ENCODE peak calls at places on chromosomes 5 and 9, in five cellular contexts. C, Z, N, K and B are unnamed samples.

GRCh38 chr5:143248822-143249579 is 154.5 kb downstream of the NR3C1 start:
- DNase-seq in N (peak), K (no peak), C (no peak), Z (peak), B (no peak)

GRCh38 chr9:106897223-106897622 is 34.3 kb downstream of the ZNF462 start:
- DNase-seq in K (no peak), N (no peak), C (no peak), Z (peak), B (no peak)

GRCh38 chr9:137827908-137828526 is 49.6 kb upstream of the CACNA1B start:
- DNase-seq in N (no peak), K (no peak), Z (no peak), C (no peak), B (no peak)

GRCh38 chr5:2550479-2550878 is 201.0 kb downstream of the IRX2 start:
- DNase-seq in C (no peak), Z (no peak), N (no peak), K (no peak), B (no peak)

GRCh38 chr5:140311011-140311467 is 8.1 kb upstream of the PFDN1 start:
- DNase-seq in K (no peak), Z (peak), C (no peak), N (peak), B (no peak)

GRCh38 chr5:137207023-137207760 is 291.9 kb downstream of the SPOCK1 start:
- DNase-seq in N (no peak), C (no peak), K (peak), Z (no peak), B (no peak)

GRCh38 chr5:136080483-136081180 is 51.8 kb downstream of the TGFBI start:
- DNase-seq in Z (peak), C (peak), N (peak), K (no peak), B (peak)

GRCh38 chr9:108640211-108640610 is 215.6 kb downstream of the ACTL7B start:
- DNase-seq in Z (no peak), C (no peak), K (no peak), N (no peak), B (no peak)

GRCh38 chr9:88312070-88312469 is 76.2 kb upstream of the SPIN1 start:
- DNase-seq in C (no peak), K (no peak), N (no peak), Z (no peak), B (no peak)

GRCh38 chr9:5578018-5578697 is 50.7 kb upstream of the RIC1 start:
- DNase-seq in N (no peak), C (no peak), Z (no peak), K (no peak), B (no peak)

GRCh38 chr9:125538092-125538473 is 168.9 kb downstream of the MAPKAP1 start:
- DNase-seq in K (no peak), C (no peak), Z (peak), N (peak), B (no peak)

GRCh38 chr9:95089257-95089873 is 228.1 kb downstream of the FANCC start:
- DNase-seq in N (no peak), K (no peak), C (no peak), Z (no peak), B (no peak)

GRCh38 chr9:81686614-81687520 is 2.5 kb downstream of the TLE1 start:
- DNase-seq in C (no peak), Z (peak), K (peak), N (peak), B (no peak)

GRCh38 chr9:5909999-5910398 is 19.3 kb downstream of the MLANA start:
- DNase-seq in N (no peak), C (no peak), K (no peak), Z (no peak), B (no peak)

GRCh38 chr9:133237271-133237731 is 28.3 kb upstream of the OBP2B start:
- DNase-seq in Z (peak), C (no peak), N (no peak), K (no peak), B (no peak)

GRCh38 chr5:16654647-16655334 is 38.0 kb upstream of the RETREG1 start:
- DNase-seq in N (no peak), K (no peak), C (no peak), Z (no peak), B (no peak)

GRCh38 chr9:130268521-130269131 is 3.1 kb downstream of the HMCN2 start:
- DNase-seq in Z (no peak), N (no peak), K (peak), C (no peak), B (no peak)

GRCh38 chr5:110169461-110169860 is 479.7 kb downstream of the MAN2A1 start:
- DNase-seq in Z (no peak), K (no peak), N (no peak), C (no peak), B (no peak)

GRCh38 chr9:127742435-127743088 is 7.5 kb upstream of the TOR2A start:
- DNase-seq in C (no peak), N (peak), K (peak), Z (no peak), B (no peak)

GRCh38 chr5:170439246-170439943 is 50.2 kb upstream of the KCNMB1 start:
- DNase-seq in K (no peak), C (no peak), N (no peak), Z (no peak), B (no peak)

GRCh38 chr9:98101868-98102273 is 17.2 kb downstream of the TRIM14 start:
- DNase-seq in Z (no peak), C (peak), N (no peak), K (no peak), B (peak)